ENCODE peak calls at places on chromosomes 11 and 22, in eight cellular contexts. K is thoracic aorta; C is NCI-H1092 treated with DMSO at 0.1 percent for 48 hours; W is heart left ventricle; X is glomerular endothelial cell; E is fibroblast of pulmonary artery; A is naive thymus-derived CD8-positive, alpha-beta T cell; G is endodermal cell. P is an unnamed sample.

GRCh38 chr22:38567531-38568245 is 2.3 kb downstream of the DMC1 start:
- DNase-seq in K (no peak), C (no peak), W (no peak), X (no peak), E (no peak), A (no peak), G (no peak), P (no peak)

GRCh38 chr11:102314784-102315183 is 2.5 kb upstream of the BIRC3 start:
- DNase-seq in K (no peak), C (no peak), W (no peak), X (no peak), E (no peak), A (no peak), G (no peak), P (no peak)

GRCh38 chr22:43148581-43148980 is 2.8 kb upstream of the TSPO start:
- DNase-seq in K (no peak), C (no peak), W (peak), X (no peak), E (no peak), A (no peak), G (no peak), P (no peak)

GRCh38 chr11:71094296-71095077 is 157.9 kb downstream of the SHANK2 start:
- DNase-seq in K (no peak), C (no peak), W (no peak), X (no peak), E (no peak), A (no peak), G (no peak), P (no peak)

GRCh38 chr11:46160100-46160499 is 38.8 kb upstream of the PHF21A start:
- DNase-seq in K (no peak), C (peak), W (no peak), X (no peak), E (no peak), A (no peak), G (no peak), P (no peak)

GRCh38 chr11:74018331-74019005 is 9.6 kb upstream of the UCP3 start:
- DNase-seq in K (peak), C (no peak), W (peak), X (no peak), E (peak), A (no peak), G (no peak), P (peak)

GRCh38 chr11:76615950-76616349 is 54.6 kb downstream of the LRRC32 start:
- DNase-seq in K (peak), C (peak), W (peak), X (no peak), E (peak), A (no peak), G (peak), P (peak)

GRCh38 chr11:94171693-94172440 is 43.2 kb downstream of the PANX1 start:
- DNase-seq in K (no peak), C (no peak), W (no peak), X (no peak), E (peak), A (no peak), G (peak), P (no peak)

GRCh38 chr11:32561835-32562234 is 21.8 kb upstream of the EIF3M start:
- DNase-seq in K (no peak), C (no peak), W (no peak), X (no peak), E (no peak), A (no peak), G (no peak), P (no peak)

GRCh38 chr11:129320485-129320884 is 55.2 kb upstream of the BARX2 start:
- DNase-seq in K (no peak), C (no peak), W (no peak), X (no peak), E (no peak), A (no peak), G (no peak), P (no peak)

GRCh38 chr11:94593030-94593429 is 25.9 kb downstream of the PIWIL4 start:
- DNase-seq in K (no peak), C (no peak), W (no peak), X (no peak), E (peak), A (no peak), G (no peak), P (peak)

GRCh38 chr11:9616858-9617257 is 43.4 kb downstream of the WEE1 start:
- DNase-seq in K (no peak), C (no peak), W (no peak), X (no peak), E (no peak), A (no peak), G (no peak), P (no peak)

GRCh38 chr22:42676059-42676607 is 26.9 kb upstream of the CYB5R3 start:
- DNase-seq in K (no peak), C (no peak), W (peak), X (no peak), E (peak), A (no peak), G (no peak), P (no peak)

GRCh38 chr11:693415-693831 is 1.6 kb downstream of the DEAF1 start:
- DNase-seq in K (no peak), C (no peak), W (no peak), X (no peak), E (no peak), A (no peak), G (no peak), P (no peak)

GRCh38 chr11:66192181-66192888 is 76.1 kb upstream of the RAB1B start:
- DNase-seq in K (no peak), C (no peak), W (no peak), X (no peak), E (peak), A (no peak), G (no peak), P (peak)

GRCh38 chr11:68169442-68169841 is 43.7 kb downstream of the KMT5B start:
- DNase-seq in K (no peak), C (no peak), W (no peak), X (no peak), E (no peak), A (no peak), G (no peak), P (no peak)

GRCh38 chr11:13210424-13210823 is 67.2 kb upstream of the BMAL1 start:
- DNase-seq in K (no peak), C (peak), W (peak), X (no peak), E (peak), A (no peak), G (peak), P (peak)

GRCh38 chr22:44347098-44347497 is 34.3 kb upstream of the SHISAL1 start:
- DNase-seq in K (no peak), C (no peak), W (no peak), X (no peak), E (no peak), A (no peak), G (no peak), P (peak)

GRCh38 chr22:46064236-46064965 is 85.9 kb upstream of the PPARA start:
- DNase-seq in K (no peak), C (no peak), W (peak), X (no peak), E (no peak), A (no peak), G (peak), P (peak)

GRCh38 chr11:108019870-108020540 is 11.3 kb downstream of the CUL5 start:
- DNase-seq in K (no peak), C (no peak), W (no peak), X (no peak), E (peak), A (no peak), G (no peak), P (no peak)

GRCh38 chr11:110355011-110355744 is 58.8 kb upstream of the RDX start:
- DNase-seq in K (no peak), C (no peak), W (no peak), X (no peak), E (no peak), A (no peak), G (peak), P (no peak)

GRCh38 chr11:93024376-93024775 is 54.9 kb downstream of the MTNR1B start:
- DNase-seq in K (no peak), C (no peak), W (no peak), X (no peak), E (no peak), A (no peak), G (no peak), P (no peak)

GRCh38 chr11:69010964-69011623 is 2.0 kb downstream of the MRGPRF start:
- DNase-seq in K (peak), C (no peak), W (peak), X (no peak), E (peak), A (no peak), G (peak), P (peak)

GRCh38 chr11:118606157-118606843 is 1.1 kb upstream of the PHLDB1 start:
- DNase-seq in K (no peak), C (no peak), W (peak), X (no peak), E (no peak), A (no peak), G (peak), P (no peak)

GRCh38 chr11:65355013-65355775 is 643 bp downstream of the TIGD3 start:
- DNase-seq in K (no peak), C (peak), W (no peak), X (no peak), E (no peak), A (peak), G (peak), P (no peak)

GRCh38 chr22:30809086-30809485 is 114.4 kb downstream of the OSBP2 start:
- DNase-seq in K (no peak), C (no peak), W (no peak), X (no peak), E (no peak), A (no peak), G (no peak), P (peak)

P was measured in astrocyte.